ENCODE peak calls at places on chromosomes 3 and 15, in seven cellular contexts. K is posterior cingulate gyrus, P is amniotic stem cell, R is cardiac fibroblast, Q is ovary, S is NCI-H510A treated with DMSO at 0.1 percent for 48 hours, H is neural crest cell. G is an unnamed sample.

GRCh38 chr3:86978111-86978528 is 12.8 kb downstream of the VGLL3 start:
- DNase-seq in K (no peak), P (no peak), R (peak; percentile 60), Q (no peak), S (no peak), H (no peak), G (no peak)

GRCh38 chr3:52831500-52832301 is 1.2 kb upstream of the ITIH4 start:
- DNase-seq in K (no peak), P (peak; percentile 71), R (peak; percentile 70), Q (peak; percentile 40), S (peak; percentile 53), H (no peak), G (no peak)

GRCh38 chr3:189981668-189982067 is 139.0 kb downstream of the P3H2 start:
- DNase-seq in K (no peak), P (peak; percentile 32), R (peak; percentile 95), Q (no peak), S (no peak), H (no peak), G (peak; percentile 32)

GRCh38 chr3:178762382-178762781 is 226.1 kb downstream of the KCNMB2 start:
- DNase-seq in K (no peak), P (no peak), R (no peak), Q (no peak), S (no peak), H (no peak), G (no peak)

GRCh38 chr3:152203677-152204076 is 65.1 kb upstream of the MBNL1 start:
- DNase-seq in K (no peak), P (no peak), R (peak; percentile 48), Q (no peak), S (no peak), H (no peak), G (no peak)

GRCh38 chr3:172629470-172629869 is 81.4 kb downstream of the NCEH1 start:
- DNase-seq in K (no peak), P (no peak), R (peak; percentile 29), Q (no peak), S (no peak), H (no peak), G (no peak)

GRCh38 chr3:88003115-88003755 is 55.6 kb downstream of the CGGBP1 start:
- DNase-seq in K (no peak), P (no peak), R (peak; percentile 73), Q (no peak), S (peak; percentile 25), H (peak; percentile 32), G (peak; percentile 33)

GRCh38 chr3:153305189-153305588 is 143.2 kb downstream of the RAP2B start:
- DNase-seq in K (no peak), P (no peak), R (no peak), Q (no peak), S (no peak), H (no peak), G (no peak)

GRCh38 chr3:13574083-13574797 is 25.3 kb downstream of the FBLN2 start:
- DNase-seq in K (no peak), P (no peak), R (no peak), Q (no peak), S (no peak), H (no peak), G (no peak)

GRCh38 chr15:40567111-40567510 is 2.0 kb upstream of the RPUSD2 start:
- DNase-seq in K (no peak), P (no peak), R (peak; percentile 25), Q (no peak), S (no peak), H (no peak), G (no peak)

GRCh38 chr3:139530717-139531116 is 8.8 kb downstream of the RBP1 start:
- DNase-seq in K (no peak), P (no peak), R (no peak), Q (no peak), S (no peak), H (no peak), G (no peak)

GRCh38 chr3:177468816-177469590 is 271.7 kb upstream of the TBL1XR1 start:
- DNase-seq in K (no peak), P (no peak), R (peak; percentile 82), Q (no peak), S (no peak), H (no peak), G (no peak)

GRCh38 chr15:52163321-52164190 is 27.6 kb downstream of the GNB5 start:
- DNase-seq in K (no peak), P (no peak), R (no peak), Q (no peak), S (no peak), H (peak; percentile 24), G (no peak)

GRCh38 chr3:157844770-157845522 is 261.3 kb downstream of the SHOX2 start:
- DNase-seq in K (no peak), P (no peak), R (no peak), Q (no peak), S (no peak), H (no peak), G (no peak)

GRCh38 chr15:40291088-40291574 is 8.3 kb upstream of the ANKRD63 start:
- DNase-seq in K (no peak), P (no peak), R (peak; percentile 64), Q (peak; percentile 62), S (peak; percentile 37), H (peak; percentile 55), G (no peak)

GRCh38 chr3:65005481-65005880 is 317.7 kb upstream of the ADAMTS9 start:
- DNase-seq in K (no peak), P (no peak), R (peak; percentile 40), Q (no peak), S (no peak), H (no peak), G (no peak)

GRCh38 chr3:11543141-11543947 is 100.4 kb downstream of the VGLL4 start:
- DNase-seq in K (no peak), P (no peak), R (no peak), Q (no peak), S (no peak), H (no peak), G (no peak)

GRCh38 chr3:197511130-197511529 is 44.6 kb downstream of the BDH1 start:
- DNase-seq in K (no peak), P (peak; percentile 18), R (no peak), Q (no peak), S (no peak), H (no peak), G (no peak)

GRCh38 chr3:17307482-17307881 is 422.7 kb downstream of the PLCL2 start:
- DNase-seq in K (no peak), P (no peak), R (no peak), Q (no peak), S (peak; percentile 30), H (no peak), G (peak; percentile 19)

GRCh38 chr3:98972155-98972554 is 70.7 kb upstream of the DCBLD2 start:
- DNase-seq in K (no peak), P (peak; percentile 91), R (peak; percentile 94), Q (no peak), S (no peak), H (no peak), G (peak; percentile 35)

GRCh38 chr15:24916305-24917009 is 38.3 kb upstream of the SNRPN start:
- DNase-seq in K (no peak), P (no peak), R (no peak), Q (no peak), S (no peak), H (no peak), G (no peak)

GRCh38 chr3:195823998-195824397 is 12.3 kb upstream of the MUC4 start:
- DNase-seq in K (no peak), P (no peak), R (no peak), Q (no peak), S (no peak), H (no peak), G (no peak)

GRCh38 chr15:63255485-63255990 is 21.9 kb upstream of the APH1B start:
- DNase-seq in K (no peak), P (no peak), R (no peak), Q (no peak), S (no peak), H (no peak), G (no peak)

GRCh38 chr3:111151438-111151837 is 79.8 kb downstream of the NECTIN3 start:
- DNase-seq in K (no peak), P (peak; percentile 17), R (peak; percentile 24), Q (no peak), S (no peak), H (no peak), G (no peak)

GRCh38 chr15:44319385-44319784 is 30.9 kb downstream of the GOLM2 start:
- DNase-seq in K (no peak), P (no peak), R (no peak), Q (no peak), S (no peak), H (no peak), G (no peak)

GRCh38 chr15:89784686-89784960 is 8.5 kb downstream of the MESP2 start:
- DNase-seq in K (no peak), P (no peak), R (no peak), Q (no peak), S (no peak), H (no peak), G (no peak)

GRCh38 chr3:158908187-158908762 is 106.4 kb downstream of the MFSD1 start:
- DNase-seq in K (no peak), P (no peak), R (no peak), Q (no peak), S (no peak), H (no peak), G (no peak)

GRCh38 chr3:13420817-13421755 is 964 bp upstream of the NUP210 start:
- DNase-seq in K (no peak), P (no peak), R (no peak), Q (no peak), S (peak; percentile 29), H (no peak), G (no peak)

GRCh38 chr3:106699093-106699492 is 678.1 kb upstream of the CCDC54 start:
- DNase-seq in K (no peak), P (no peak), R (no peak), Q (no peak), S (peak; percentile 86), H (no peak), G (no peak)

GRCh38 chr3:150409527-150410310 is 1.6 kb downstream of the TSC22D2 start:
- DNase-seq in K (peak; percentile 62), P (peak; percentile 15), R (peak; percentile 78), Q (peak; percentile 80), S (no peak), H (peak; percentile 70), G (no peak)

GRCh38 chr15:45799508-45799907 is 164.7 kb downstream of the SQOR start:
- DNase-seq in K (no peak), P (no peak), R (no peak), Q (no peak), S (no peak), H (no peak), G (no peak)

GRCh38 chr15:41512512-41513281 is 930 bp downstream of the LTK start:
- DNase-seq in K (no peak), P (no peak), R (no peak), Q (peak; percentile 24), S (no peak), H (peak; percentile 26), G (no peak)

GRCh38 chr15:65328506-65329297 is 24.2 kb downstream of the RNU5B-1 start:
- DNase-seq in K (no peak), P (no peak), R (no peak), Q (no peak), S (no peak), H (no peak), G (no peak)

GRCh38 chr15:52642386-52643361 is 36.5 kb downstream of the ATOSA start:
- DNase-seq in K (no peak), P (peak; percentile 32), R (peak; percentile 39), Q (no peak), S (no peak), H (no peak), G (no peak)

GRCh38 chr3:174480767-174481166 is 378.4 kb upstream of the NAALADL2 start:
- DNase-seq in K (no peak), P (no peak), R (no peak), Q (no peak), S (no peak), H (no peak), G (no peak)

G was measured in SW 1271.